ENCODE peak calls at places on chromosomes 1 and 21, in nine cellular contexts. O is A549, W is breast epithelium, B is ovary, F is K562, Z is HCT116, U is adrenal gland, E is IMR-90, V is uterus. Y is an unnamed sample.
A peak's percentile ranks its signal among the peaks of the same experiment; 100 is the strongest.

GRCh38 chr1:225851810-225852209 is 30.4 kb downstream of the TMEM63A start:
- DNase-seq in U (no peak), E (no peak), V (no peak), F (no peak), W (no peak), B (no peak), O (no peak), Z (no peak), Y (peak; percentile 11)

GRCh38 chr1:89603651-89604413 is 29.1 kb upstream of the LRRC8C start:
- DNase-seq in O (no peak), U (no peak), W (no peak), B (no peak), F (no peak), Z (no peak), V (no peak), E (peak; percentile 62), Y (no peak)

GRCh38 chr1:209542585-209542984 is 40.9 kb upstream of the CAMK1G start:
- DNase-seq in O (no peak), B (no peak), Z (peak; percentile 51), V (no peak), U (no peak), E (no peak), F (no peak), W (no peak), Y (no peak)

GRCh38 chr1:91752324-91752723 is 133.6 kb downstream of the TGFBR3 start:
- DNase-seq in B (no peak), V (no peak), O (no peak), Z (no peak), E (no peak), F (no peak), U (no peak), W (no peak), Y (no peak)

GRCh38 chr1:43293171-43293570 is 7.6 kb upstream of the TIE1 start:
- DNase-seq in O (no peak), V (no peak), B (no peak), Z (no peak), W (no peak), U (no peak), F (no peak), E (no peak), Y (no peak)

GRCh38 chr1:31802190-31803150 is 13.4 kb downstream of the SPOCD1 start:
- DNase-seq in F (no peak), U (no peak), V (no peak), O (no peak), E (no peak), B (no peak), W (no peak), Z (no peak), Y (no peak)

GRCh38 chr1:8600336-8600735 is 217.1 kb downstream of the RERE start:
- DNase-seq in O (no peak), E (no peak), V (no peak), F (no peak), U (no peak), Z (no peak), B (no peak), W (no peak), Y (no peak)

GRCh38 chr1:37143818-37144217 is 109.5 kb upstream of the GRIK3 start:
- DNase-seq in O (no peak), E (no peak), Z (no peak), V (no peak), B (no peak), U (no peak), F (peak; percentile 25), W (no peak), Y (no peak)

GRCh38 chr1:231931146-231931545 is 304.6 kb downstream of the DISC1 start:
- DNase-seq in Z (no peak), W (no peak), O (no peak), E (no peak), B (no peak), U (no peak), V (no peak), F (no peak), Y (no peak)

GRCh38 chr1:44407430-44408180 is 2.5 kb downstream of the RNF220 start:
- DNase-seq in B (no peak), E (no peak), Z (no peak), W (no peak), F (no peak), V (no peak), U (no peak), O (no peak), Y (no peak)

DNA sequence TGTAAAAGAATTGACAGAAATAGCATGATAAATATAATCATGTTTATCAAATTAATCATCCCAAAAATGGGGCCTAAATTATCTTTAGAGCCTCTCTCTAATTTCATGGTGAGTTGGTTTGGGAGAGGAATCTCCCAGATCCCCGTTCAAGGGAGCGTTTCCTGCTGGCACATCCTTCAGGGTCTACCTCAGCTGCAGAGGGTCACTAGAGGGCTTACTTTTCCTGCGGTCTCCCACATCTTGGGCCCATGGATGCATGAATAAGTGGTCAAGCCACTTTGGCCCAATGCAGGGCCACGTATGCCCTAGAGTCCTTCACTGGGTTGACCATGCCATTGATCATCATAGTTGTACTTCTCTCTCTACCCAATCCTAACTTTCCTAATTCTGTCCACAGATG is 164.1 kb downstream of the USP25 start:
- DNase-seq in O (no peak), W (no peak), V (no peak), Z (no peak), B (no peak), U (no peak), E (no peak), F (no peak), Y (no peak)
- TF ChIP-seq POLR2A in O (no peak), W (no peak), V (no peak), Z (no peak), B (no peak), U (no peak), E (no peak), F (no peak), Y (no peak)

GRCh38 chr21:35020446-35020845 is 28.7 kb downstream of the RUNX1 start:
- DNase-seq in U (no peak), F (no peak), W (no peak), E (no peak), Z (no peak), B (no peak), O (no peak), V (no peak), Y (no peak)
- TF ChIP-seq POLR2A in U (no peak), F (no peak), W (no peak), E (no peak), Z (no peak), B (no peak), O (no peak), V (no peak), Y (no peak)

GRCh38 chr1:100894622-100895539 is at the start of gene EXTL2:
- DNase-seq in W (peak; percentile 84), B (peak; percentile 75), E (peak; percentile 64), F (peak; percentile 88), U (peak; percentile 86), O (peak; percentile 51), Z (peak; percentile 86), V (peak; percentile 77), Y (peak; percentile 95)

GRCh38 chr1:100893718-100894117 is 924 bp downstream of the EXTL2 start:
- DNase-seq in Z (no peak), V (no peak), W (no peak), F (no peak), O (no peak), E (no peak), U (no peak), B (no peak), Y (no peak)

GRCh38 chr1:100892554-100892953 is 2.1 kb downstream of the EXTL2 start:
- DNase-seq in O (no peak), W (no peak), F (no peak), E (no peak), V (no peak), Z (no peak), U (no peak), B (no peak), Y (no peak)

GRCh38 chr1:100895540-100896480 is at the start of gene SLC30A7:
- DNase-seq in Z (peak; percentile 68), V (peak; percentile 94), O (peak; percentile 52), F (peak; percentile 95), W (peak; percentile 96), U (peak; percentile 98), E (peak; percentile 86), B (peak; percentile 96), Y (peak; percentile 98)

GRCh38 chr1:100896481-100896982 is 642 bp downstream of the SLC30A7 start:
- DNase-seq in W (no peak), V (no peak), B (no peak), Z (peak; percentile 38), F (peak; percentile 74), O (peak; percentile 27), E (peak; percentile 65), U (no peak), Y (no peak)
- TF ChIP-seq POLR2A in W (no peak), V (no peak), B (no peak), Z (no peak), F (no peak), O (no peak), E (no peak), U (no peak), Y (no peak)

GRCh38 chr1:23367451-23367790 is 2.2 kb downstream of the ZNF436 start:
- DNase-seq in Z (no peak), E (no peak), O (no peak), V (no peak), U (no peak), W (no peak), F (peak; percentile 56), B (no peak), Y (no peak)

GRCh38 chr1:23370270-23370743 is 671 bp upstream of the ZNF436 start:
- DNase-seq in B (no peak), V (no peak), E (no peak), F (no peak), W (no peak), Z (no peak), U (no peak), O (no peak), Y (no peak)

GRCh38 chr1:23369335-23370013 is at the start of gene ZNF436:
- DNase-seq in Z (no peak), U (peak; percentile 88), F (peak; percentile 95), V (peak; percentile 79), O (no peak), B (peak; percentile 88), E (peak; percentile 83), W (peak; percentile 70), Y (peak; percentile 77)

GRCh38 chr1:23367791-23368561 is 1.7 kb downstream of the ZNF436 start:
- DNase-seq in O (peak; percentile 93), U (peak; percentile 98), W (peak; percentile 99), F (peak; percentile 100), V (peak; percentile 98), E (peak; percentile 99), Z (peak; percentile 98), B (peak; percentile 97), Y (peak; percentile 99)

DNA sequence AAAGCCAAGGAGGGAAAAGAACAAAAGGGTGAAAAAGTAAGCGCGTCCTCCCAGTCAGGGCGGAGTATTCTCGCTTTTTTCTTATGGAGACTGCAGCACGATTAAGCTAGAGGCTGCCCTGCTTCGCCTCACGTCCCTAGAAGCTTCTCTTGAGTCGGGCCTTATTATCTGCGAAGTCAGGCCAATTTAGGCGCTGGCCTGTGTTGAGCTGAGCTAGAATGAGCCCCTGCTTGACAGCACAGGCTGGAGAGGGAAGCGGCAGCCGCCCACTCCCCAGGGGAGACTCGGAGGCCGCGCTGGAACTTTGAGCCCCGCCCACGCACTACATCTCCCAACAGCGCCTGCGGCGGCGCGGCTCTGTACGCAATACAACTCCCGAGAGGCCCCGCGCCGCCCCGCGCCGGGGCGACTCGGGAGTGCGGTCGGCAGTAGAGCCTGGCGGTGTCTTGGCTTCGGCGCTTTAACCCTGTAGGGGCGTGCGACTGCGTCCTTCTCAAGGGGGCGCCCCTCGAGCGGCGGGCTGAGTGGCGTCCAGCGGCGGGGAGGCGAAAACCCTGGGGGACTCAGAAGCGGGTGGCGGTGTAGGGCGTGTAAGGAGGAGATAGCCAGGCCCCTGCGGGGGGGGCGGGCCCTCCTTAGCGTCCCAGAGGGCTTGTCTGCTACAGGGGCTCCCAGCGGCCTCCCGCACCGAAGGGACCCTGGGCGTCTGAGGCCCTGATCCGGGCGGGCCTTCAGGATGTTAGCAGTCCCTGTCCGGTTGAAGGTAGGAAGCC is 888 bp downstream of the ZNF436 start:
- DNase-seq in F (peak; percentile 98), Z (peak; percentile 80), O (peak; percentile 75), W (peak; percentile 90), U (peak; percentile 88), E (peak; percentile 90), V (peak; percentile 87), B (peak; percentile 89), Y (peak; percentile 92)
- TF ChIP-seq POLR2A in F (peak; percentile 91), Z (peak; percentile 83), O (peak; percentile 55), W (peak; percentile 92), U (peak; percentile 83), E (peak; percentile 72), V (peak; percentile 96), B (peak; percentile 97), Y (peak; percentile 87)

Y was measured in right lobe of liver.